ENCODE peak calls at places on chromosomes 2 and 18, in four cellular contexts. B, Q, K and U are unnamed samples.

GRCh38 chr18:76679259-76679658 is 143.1 kb upstream of the ZNF236 start:
- DNase-seq in B (no peak), Q (no peak), K (no peak), U (no peak)

GRCh38 chr18:52069201-52069600 is 270.8 kb upstream of the DCC start:
- DNase-seq in B (no peak), Q (no peak), K (no peak), U (no peak)

GRCh38 chr18:907171-907879 is 2.7 kb downstream of the ADCYAP1 start:
- DNase-seq in B (no peak), Q (no peak), K (no peak), U (no peak)

GRCh38 chr2:54962511-54962910 is 87.7 kb downstream of the RTN4 start:
- DNase-seq in B (no peak), Q (no peak), K (no peak), U (no peak)

GRCh38 chr2:202104286-202104870 is 31.3 kb downstream of the KIAA2012 start:
- DNase-seq in B (no peak), Q (no peak), K (peak), U (no peak)

GRCh38 chr2:64653174-64654062 is at the start of gene SERTAD2:
- DNase-seq in B (peak), Q (peak), K (peak), U (peak)

GRCh38 chr18:49207373-49207772 is 253.1 kb downstream of the DYM start:
- DNase-seq in B (no peak), Q (no peak), K (no peak), U (no peak)

GRCh38 chr2:33395660-33396249 is 80.7 kb upstream of the RASGRP3 start:
- DNase-seq in B (no peak), Q (peak), K (peak), U (no peak)

GRCh38 chr2:160695402-160696060 is 201.9 kb upstream of the RBMS1 start:
- DNase-seq in B (no peak), Q (no peak), K (no peak), U (no peak)

GRCh38 chr2:105797298-105797819 is 52.6 kb downstream of the NCK2 start:
- DNase-seq in B (no peak), Q (peak), K (no peak), U (no peak)

GRCh38 chr2:233938676-233939370 is 21.6 kb downstream of the TRPM8 start:
- DNase-seq in B (no peak), Q (no peak), K (no peak), U (no peak)

GRCh38 chr2:225274751-225275150 is 124.8 kb upstream of the NYAP2 start:
- DNase-seq in B (no peak), Q (no peak), K (no peak), U (no peak)

GRCh38 chr2:130744287-130745117 is 10.8 kb upstream of the AMER3 start:
- DNase-seq in B (no peak), Q (no peak), K (no peak), U (no peak)

GRCh38 chr2:234873103-234873827 is 78.6 kb upstream of the SH3BP4 start:
- DNase-seq in B (no peak), Q (no peak), K (no peak), U (no peak)

GRCh38 chr2:18362696-18363095 is 197.8 kb downstream of the RDH14 start:
- DNase-seq in B (no peak), Q (no peak), K (no peak), U (no peak)

GRCh38 chr18:62616331-62616805 is 93.5 kb downstream of the ZCCHC2 start:
- DNase-seq in B (no peak), Q (no peak), K (no peak), U (no peak)

GRCh38 chr18:10293966-10294365 is 160.5 kb upstream of the APCDD1 start:
- DNase-seq in B (no peak), Q (no peak), K (no peak), U (no peak)

GRCh38 chr18:51234117-51235010 is 36.9 kb upstream of the MEX3C start:
- DNase-seq in B (no peak), Q (no peak), K (no peak), U (no peak)

GRCh38 chr2:234971494-234971893 is 19.7 kb downstream of the SH3BP4 start:
- DNase-seq in B (no peak), Q (no peak), K (no peak), U (no peak)

GRCh38 chr2:172489682-172490081 is 62.3 kb downstream of the ITGA6 start:
- DNase-seq in B (no peak), Q (no peak), K (no peak), U (no peak)

GRCh38 chr2:144522741-144523605 is 3.1 kb upstream of the ZEB2 start:
- DNase-seq in B (no peak), Q (no peak), K (no peak), U (no peak)

GRCh38 chr2:82525744-82526143 is 1933.3 kb downstream of the SUCLG1 start:
- DNase-seq in B (no peak), Q (no peak), K (no peak), U (no peak)

GRCh38 chr2:48607307-48608014 is 10.2 kb upstream of the GTF2A1L start:
- DNase-seq in B (no peak), Q (no peak), K (no peak), U (no peak)

GRCh38 chr2:85243101-85244072 is 84.4 kb downstream of the TGOLN2 start:
- DNase-seq in B (peak), Q (no peak), K (no peak), U (no peak)

GRCh38 chr2:224941958-224942357 is 100.3 kb downstream of the DOCK10 start:
- DNase-seq in B (no peak), Q (no peak), K (no peak), U (no peak)

GRCh38 chr2:196153480-196153879 is 17.9 kb downstream of the STK17B start:
- DNase-seq in B (no peak), Q (no peak), K (no peak), U (no peak)

GRCh38 chr2:218893349-218894167 is 12.9 kb downstream of the WNT10A start:
- DNase-seq in B (no peak), Q (no peak), K (no peak), U (no peak)

GRCh38 chr2:174971868-174972781 is 33.1 kb downstream of the CHN1 start:
- DNase-seq in B (no peak), Q (no peak), K (peak), U (no peak)